ENCODE peak calls at places on chromosomes 2 and 18, in four cellular contexts. B, O, C and M are unnamed samples.

GRCh38 chr2:30686669-30687068 is 120.6 kb downstream of the CAPN13 start:
- DNase-seq in O (no peak), C (no peak), B (no peak), M (no peak)

GRCh38 chr2:215920244-215921100 is 92.9 kb downstream of the MREG start:
- DNase-seq in C (peak; percentile 64), O (peak; percentile 87), B (peak; percentile 52), M (peak; percentile 58)

GRCh38 chr18:61901334-61901986 is 8.7 kb upstream of the RNF152 start:
- DNase-seq in C (peak; percentile 34), B (peak; percentile 59), O (peak; percentile 74), M (peak; percentile 46)

GRCh38 chr2:45190481-45190880 is 181.2 kb upstream of the SIX2 start:
- DNase-seq in O (no peak), C (no peak), B (no peak), M (no peak)

GRCh38 chr2:157194097-157194688 is 63.3 kb upstream of the GALNT5 start:
- DNase-seq in B (no peak), O (peak; percentile 78), C (no peak), M (peak; percentile 9)

GRCh38 chr2:189260361-189260761 is 80.8 kb upstream of the COL5A2 start:
- DNase-seq in B (no peak), C (no peak), O (no peak), M (no peak)

GRCh38 chr2:139293992-139294548 is 513.9 kb upstream of the NXPH2 start:
- DNase-seq in B (no peak), C (no peak), O (no peak), M (no peak)

GRCh38 chr2:109421101-109421500 is 192.7 kb downstream of the SEPTIN10 start:
- DNase-seq in O (no peak), B (peak; percentile 9), C (no peak), M (no peak)

GRCh38 chr18:37544196-37544595 is 21.4 kb downstream of the CELF4 start:
- DNase-seq in B (no peak), C (no peak), O (no peak), M (no peak)

GRCh38 chr2:146123714-146124113 is 1603.8 kb upstream of the ZEB2 start:
- DNase-seq in C (no peak), B (no peak), O (no peak), M (no peak)

GRCh38 chr2:239440511-239440959 is 39.7 kb upstream of the HDAC4 start:
- DNase-seq in O (peak; percentile 4), B (no peak), C (no peak), M (no peak)

GRCh38 chr2:109212836-109213563 is 84.0 kb downstream of the SH3RF3 start:
- DNase-seq in B (no peak), C (no peak), O (no peak), M (no peak)

GRCh38 chr2:74893332-74893731 is 59.4 kb downstream of the HK2 start:
- DNase-seq in B (no peak), C (no peak), O (peak; percentile 82), M (no peak)

GRCh38 chr2:178865537-178865936 is 58.3 kb upstream of the TTN start:
- DNase-seq in C (no peak), O (no peak), B (no peak), M (no peak)

GRCh38 chr2:233857511-233858118 is 3.3 kb upstream of the HJURP start:
- DNase-seq in O (peak; percentile 5), B (peak; percentile 75), C (no peak), M (no peak)

GRCh38 chr2:112713585-112713925 is 7.3 kb upstream of the NT5DC4 start:
- DNase-seq in O (no peak), C (no peak), B (no peak), M (no peak)

GRCh38 chr2:19611491-19612332 is 253.3 kb upstream of the OSR1 start:
- DNase-seq in C (no peak), B (no peak), O (no peak), M (no peak)

GRCh38 chr2:117436697-117437096 is 377.8 kb upstream of the DDX18 start:
- DNase-seq in C (no peak), O (no peak), B (no peak), M (no peak)

GRCh38 chr18:77118256-77119090 is 14.1 kb downstream of the MBP start:
- DNase-seq in O (no peak), B (no peak), C (peak; percentile 8), M (no peak)

GRCh38 chr18:63344918-63345317 is 22.1 kb downstream of the KDSR start:
- DNase-seq in B (no peak), C (no peak), O (no peak), M (no peak)

GRCh38 chr18:13070460-13070859 is 79.3 kb downstream of the CEP192 start:
- DNase-seq in B (no peak), O (no peak), C (no peak), M (no peak)

GRCh38 chr2:33069894-33070651 is 123.3 kb downstream of the LTBP1 start:
- DNase-seq in O (peak; percentile 98), C (peak; percentile 35), B (no peak), M (peak; percentile 28)

GRCh38 chr2:65456074-65456473 is 23.7 kb upstream of the SPRED2 start:
- DNase-seq in O (no peak), C (no peak), B (no peak), M (no peak)

GRCh38 chr2:73448856-73449255 is 63.2 kb downstream of the ALMS1 start:
- DNase-seq in C (no peak), B (no peak), O (no peak), M (no peak)

GRCh38 chr2:15912203-15912602 is 28.1 kb upstream of the MYCN start:
- DNase-seq in C (peak; percentile 30), B (no peak), O (peak; percentile 88), M (peak; percentile 68)

GRCh38 chr2:217802876-217803638 is 199.7 kb downstream of the TNS1 start:
- DNase-seq in O (no peak), B (peak; percentile 34), C (peak; percentile 18), M (no peak)
- TF ChIP-seq POLR2A in O (no peak), B (no peak), C (no peak), M (no peak)

GRCh38 chr2:1872602-1873183 is 128.4 kb upstream of the PXDN start:
- DNase-seq in C (no peak), O (no peak), B (no peak), M (no peak)

GRCh38 chr2:1876352-1876751 is 132.0 kb upstream of the PXDN start:
- DNase-seq in O (no peak), C (no peak), B (no peak), M (no peak)

GRCh38 chr2:1874101-1874865 is 130.0 kb upstream of the PXDN start:
- DNase-seq in O (no peak), C (no peak), B (no peak), M (no peak)

GRCh38 chr2:1873343-1873742 is 129.0 kb upstream of the PXDN start:
- DNase-seq in B (no peak), O (no peak), C (no peak), M (no peak)

GRCh38 chr2:1874950-1875349 is 130.6 kb upstream of the PXDN start:
- DNase-seq in O (no peak), B (no peak), C (no peak), M (no peak)
- H3K27me3 ChIP-seq in O (no peaks in the 10 kb centered on the region), B (no peaks in the 10 kb centered on the region), C (no peaks in the 10 kb centered on the region), M (no peaks in the 10 kb centered on the region)

DNA sequence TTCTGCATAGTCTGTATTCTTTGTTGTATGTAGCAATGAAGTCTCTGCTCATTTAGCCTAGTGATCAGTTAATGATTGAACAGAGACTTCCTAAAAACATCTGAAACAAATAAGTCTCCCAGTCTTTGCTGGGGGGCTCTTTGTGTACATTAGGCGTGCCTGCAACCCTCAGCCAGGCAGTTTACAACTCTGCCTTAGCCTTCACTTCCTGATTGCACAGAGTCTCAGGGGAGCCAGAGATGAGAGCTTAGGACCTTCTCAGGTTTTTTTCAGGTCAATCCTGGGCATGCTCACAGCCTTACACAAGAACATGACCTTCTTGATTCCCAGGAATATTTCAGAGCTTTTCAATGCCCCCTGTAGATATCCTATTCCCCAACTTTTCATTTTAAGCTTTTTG is 44.0 kb upstream of the BIN1 start:
- DNase-seq in B (no peak), O (no peak), C (no peak), M (no peak)
- H3K4me1 ChIP-seq in B (no peaks in the 10 kb centered on the region), O (peaks cover 14% of the 10 kb centered on the region), C (peaks cover 9% of the 10 kb centered on the region), M (no peaks in the 10 kb centered on the region)

DNA sequence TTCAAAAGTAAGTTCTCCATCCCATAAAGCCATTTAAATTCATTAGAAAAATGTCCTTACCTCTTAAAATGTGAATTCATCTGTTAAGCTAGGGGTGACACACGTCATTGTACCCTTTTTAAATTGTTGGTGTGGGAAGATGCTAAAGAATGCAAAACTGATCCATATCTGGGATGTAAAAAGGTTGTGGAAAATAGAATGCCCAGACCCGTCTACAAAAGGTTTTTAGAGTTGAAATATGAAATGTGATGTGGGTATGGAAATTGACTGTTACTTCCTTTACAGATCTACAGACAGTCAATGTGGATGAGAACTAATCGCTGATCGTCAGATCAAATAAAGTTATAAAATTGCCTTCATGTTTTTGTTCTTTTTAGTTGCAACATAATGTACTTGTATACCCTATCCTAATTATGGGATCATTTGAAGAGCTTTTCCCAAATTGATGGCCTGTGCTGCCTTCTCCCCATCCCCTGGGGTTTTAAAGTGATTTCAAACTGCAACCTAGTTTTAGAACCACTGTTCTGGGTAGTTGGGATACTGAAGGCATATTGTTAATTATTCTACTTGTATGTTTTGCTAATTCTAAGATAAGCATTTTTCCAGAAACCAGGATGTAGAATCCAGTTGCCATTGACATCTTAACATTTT is 4.1 kb downstream of the RPL31 start:
- DNase-seq in B (no peak), O (no peak), C (no peak), M (no peak)
- TF ChIP-seq POLR2A in B (no peak), O (no peak), C (no peak), M (no peak)

GRCh38 chr2:218882463-218882821 is 1.8 kb downstream of the WNT10A start:
- DNase-seq in B (peak; percentile 23), C (no peak), O (no peak), M (no peak)
- H3K27me3 ChIP-seq in B (peaks cover 22% of the 10 kb centered on the region), C (peaks cover 11% of the 10 kb centered on the region), O (peaks cover 73% of the 10 kb centered on the region), M (peaks cover 2% of the 10 kb centered on the region)

DNA sequence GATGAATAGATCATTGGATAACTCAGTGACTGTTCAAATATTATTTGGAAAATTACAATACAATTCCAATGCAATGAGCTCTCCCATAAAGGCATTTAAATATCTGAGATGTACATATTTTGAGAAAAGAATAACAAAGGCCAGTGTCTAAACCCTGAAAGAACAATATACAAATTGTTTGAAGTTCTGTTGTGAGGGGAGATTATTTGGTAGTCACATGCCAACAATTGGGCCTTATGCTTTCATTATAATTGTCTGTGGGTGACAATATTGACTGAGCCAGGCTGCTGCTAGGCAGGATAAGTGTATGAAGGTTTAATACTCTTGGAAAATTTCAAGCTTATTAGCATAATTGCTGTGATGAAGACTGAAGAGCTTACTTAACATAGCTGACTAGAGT is 4.9 kb upstream of the SMAD2 start:
- DNase-seq in C (no peak), B (no peak), O (no peak), M (no peak)
- H3K4me1 ChIP-seq in C (no peaks in the 10 kb centered on the region), B (no peaks in the 10 kb centered on the region), O (peaks cover 3% of the 10 kb centered on the region), M (no peaks in the 10 kb centered on the region)

GRCh38 chr2:63050186-63050915 is at the start of gene OTX1:
- DNase-seq in C (no peak), B (peak; percentile 72), O (peak; percentile 39), M (peak; percentile 58)
- TF ChIP-seq POLR2A in C (no peak), B (no peak), O (no peak), M (no peak)